ENCODE peak calls at places on chromosomes 11 and 22, in four cellular contexts. One of them, this sample, is unnamed. For H3K4me1, the result is how much of the 10 kb centered on the place peaks cover.

GRCh38 chr22:23401111-23401909 is 178.8 kb downstream of the IGLL1 start:
- DNase-seq in endothelial cell of umbilical vein: no peak
- DNase-seq in body of pancreas: no peak
- DNase-seq in uterus: no peak
- DNase-seq in this sample: no peak

GRCh38 chr11:886568-886967 is 24.0 kb downstream of the CHID1 start:
- DNase-seq in endothelial cell of umbilical vein: no peak
- DNase-seq in body of pancreas: no peak
- DNase-seq in uterus: no peak
- DNase-seq in this sample: no peak

GRCh38 chr22:22105364-22105763 is 122.8 kb upstream of the TOP3B start:
- DNase-seq in endothelial cell of umbilical vein: no peak
- DNase-seq in body of pancreas: no peak
- DNase-seq in uterus: no peak
- DNase-seq in this sample: no peak

GRCh38 chr22:25208743-25209505 is 9.3 kb downstream of the CRYBB3 start:
- DNase-seq in endothelial cell of umbilical vein: no peak
- DNase-seq in body of pancreas: no peak
- DNase-seq in uterus: no peak
- DNase-seq in this sample: no peak

GRCh38 chr11:46649180-46649738 is 31.9 kb downstream of the ATG13 start:
- DNase-seq in endothelial cell of umbilical vein: peak
- DNase-seq in body of pancreas: peak
- DNase-seq in uterus: peak
- DNase-seq in this sample: no peak

GRCh38 chr11:92750794-92751193 is 218.7 kb upstream of the MTNR1B start:
- DNase-seq in endothelial cell of umbilical vein: no peak
- DNase-seq in body of pancreas: no peak
- DNase-seq in uterus: no peak
- DNase-seq in this sample: no peak

GRCh38 chr11:74011360-74012071 is 2.6 kb upstream of the UCP3 start:
- DNase-seq in endothelial cell of umbilical vein: no peak
- DNase-seq in body of pancreas: no peak
- DNase-seq in uterus: no peak
- DNase-seq in this sample: no peak

GRCh38 chr11:65884716-65885092 is 3.6 kb downstream of the FIBP start:
- DNase-seq in endothelial cell of umbilical vein: peak
- DNase-seq in body of pancreas: peak
- DNase-seq in uterus: peak
- DNase-seq in this sample: peak

GRCh38 chr11:62999156-62999555 is 14.4 kb upstream of the SLC22A6 start:
- DNase-seq in endothelial cell of umbilical vein: no peak
- DNase-seq in body of pancreas: no peak
- DNase-seq in uterus: no peak
- DNase-seq in this sample: no peak

GRCh38 chr11:131629925-131630324 is 259.5 kb downstream of the NTM start:
- DNase-seq in endothelial cell of umbilical vein: no peak
- DNase-seq in body of pancreas: no peak
- DNase-seq in uterus: no peak
- DNase-seq in this sample: no peak

GRCh38 chr11:81005595-81005994 is 1564.8 kb upstream of the TENM4 start:
- DNase-seq in endothelial cell of umbilical vein: peak
- DNase-seq in body of pancreas: no peak
- DNase-seq in uterus: no peak
- DNase-seq in this sample: no peak

GRCh38 chr11:85974126-85974525 is 94.8 kb downstream of the PICALM start:
- DNase-seq in endothelial cell of umbilical vein: no peak
- DNase-seq in body of pancreas: no peak
- DNase-seq in uterus: no peak
- DNase-seq in this sample: no peak
- H3K4me1 ChIP-seq in endothelial cell of umbilical vein: under half
- H3K4me1 ChIP-seq in body of pancreas: under half
- H3K4me1 ChIP-seq in uterus: under half
- H3K4me1 ChIP-seq in this sample: under half

GRCh38 chr11:75815345-75815983 is 454 bp downstream of the UVRAG start:
- DNase-seq in endothelial cell of umbilical vein: peak
- DNase-seq in body of pancreas: peak
- DNase-seq in uterus: no peak
- DNase-seq in this sample: peak
- TF ChIP-seq POLR2A in endothelial cell of umbilical vein: no peak
- TF ChIP-seq POLR2A in body of pancreas: peak
- TF ChIP-seq POLR2A in uterus: no peak
- TF ChIP-seq POLR2A in this sample: peak

GRCh38 chr11:44574620-44575287 is 9.3 kb downstream of the CD82 start:
- DNase-seq in endothelial cell of umbilical vein: no peak
- DNase-seq in body of pancreas: peak
- DNase-seq in uterus: no peak
- DNase-seq in this sample: no peak

GRCh38 chr11:44575288-44575672 is 9.8 kb downstream of the CD82 start:
- DNase-seq in endothelial cell of umbilical vein: no peak
- DNase-seq in body of pancreas: no peak
- DNase-seq in uterus: no peak
- DNase-seq in this sample: no peak

GRCh38 chr11:44577231-44577834 is 11.9 kb downstream of the CD82 start:
- DNase-seq in endothelial cell of umbilical vein: no peak
- DNase-seq in body of pancreas: no peak
- DNase-seq in uterus: no peak
- DNase-seq in this sample: no peak

GRCh38 chr11:44578279-44578678 is 12.8 kb downstream of the CD82 start:
- DNase-seq in endothelial cell of umbilical vein: no peak
- DNase-seq in body of pancreas: no peak
- DNase-seq in uterus: no peak
- DNase-seq in this sample: no peak

DNA sequence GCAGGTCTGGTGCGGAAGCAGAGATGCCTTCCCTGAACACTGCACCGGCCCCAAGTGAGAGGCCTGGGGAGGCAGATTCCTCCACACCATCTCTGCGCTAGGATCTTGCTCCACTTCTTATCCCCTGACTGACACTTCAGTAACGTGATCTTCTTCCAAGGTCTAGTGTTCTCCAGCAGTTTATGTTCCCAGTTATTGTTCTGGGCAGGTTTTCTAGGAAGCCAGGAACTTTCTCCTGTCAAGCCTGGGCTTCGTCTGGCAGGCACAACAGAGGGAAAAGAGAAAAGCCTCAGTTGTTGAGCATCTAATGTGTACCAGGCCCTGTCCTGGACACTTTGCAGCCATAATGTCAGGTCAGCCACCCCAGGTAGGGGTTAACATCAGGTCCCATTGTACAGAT is 10.5 kb downstream of the CD82 start:
- DNase-seq in endothelial cell of umbilical vein: no peak
- DNase-seq in body of pancreas: no peak
- DNase-seq in uterus: no peak
- DNase-seq in this sample: no peak
- H3K4me1 ChIP-seq in endothelial cell of umbilical vein: under half
- H3K4me1 ChIP-seq in body of pancreas: under half
- H3K4me1 ChIP-seq in uterus: under half
- H3K4me1 ChIP-seq in this sample: half or more

GRCh38 chr11:57741132-57742086 is at the start of gene SELENOH:
- DNase-seq in endothelial cell of umbilical vein: peak
- DNase-seq in body of pancreas: peak
- DNase-seq in uterus: peak
- DNase-seq in this sample: peak
- TF ChIP-seq POLR2A in endothelial cell of umbilical vein: peak
- TF ChIP-seq POLR2A in body of pancreas: peak
- TF ChIP-seq POLR2A in uterus: peak
- TF ChIP-seq POLR2A in this sample: peak

GRCh38 chr11:47983464-47984397 is 3.4 kb downstream of the PTPRJ start:
- DNase-seq in endothelial cell of umbilical vein: no peak
- DNase-seq in body of pancreas: no peak
- DNase-seq in uterus: no peak
- DNase-seq in this sample: no peak
- H3K4me1 ChIP-seq in endothelial cell of umbilical vein: under half
- H3K4me1 ChIP-seq in body of pancreas: under half
- H3K4me1 ChIP-seq in uterus: under half
- H3K4me1 ChIP-seq in this sample: half or more

GRCh38 chr22:44702479-44703219 is 645 bp downstream of the PRR5 start:
- DNase-seq in endothelial cell of umbilical vein: no peak
- DNase-seq in body of pancreas: peak
- DNase-seq in uterus: peak
- DNase-seq in this sample: no peak
- TF ChIP-seq POLR2A in endothelial cell of umbilical vein: no peak
- TF ChIP-seq POLR2A in body of pancreas: no peak
- TF ChIP-seq POLR2A in uterus: no peak
- TF ChIP-seq POLR2A in this sample: no peak